ENCODE peak calls at places on chromosome 22, in seven cellular contexts. E, Q, Z, P, A, I and T are unnamed samples.

GRCh38 chr22:49329636-49330035 is 498.0 kb downstream of the BRD1 start:
- DNase-seq in E (peak), Q (no peak), Z (peak), P (no peak), A (no peak), I (no peak), T (no peak)

GRCh38 chr22:50583294-50583865 is 731 bp upstream of the CHKB start:
- DNase-seq in E (no peak), Q (no peak), Z (peak), P (no peak), A (peak), I (no peak), T (no peak)

GRCh38 chr22:35577799-35578659 is 37.4 kb downstream of the RASD2 start:
- DNase-seq in E (no peak), Q (no peak), Z (no peak), P (no peak), A (no peak), I (no peak), T (no peak)

GRCh38 chr22:42313204-42313603 is 42.8 kb upstream of the TCF20 start:
- DNase-seq in E (no peak), Q (no peak), Z (no peak), P (no peak), A (no peak), I (no peak), T (no peak)

GRCh38 chr22:17939579-17939978 is 84.8 kb downstream of the MICAL3 start:
- DNase-seq in E (no peak), Q (no peak), Z (no peak), P (no peak), A (no peak), I (no peak), T (no peak)

GRCh38 chr22:50084085-50084484 is 1.1 kb downstream of the MLC1 start:
- DNase-seq in E (no peak), Q (no peak), Z (no peak), P (no peak), A (no peak), I (no peak), T (no peak)

GRCh38 chr22:22694106-22694505 is 49.7 kb downstream of the GGTLC2 start:
- DNase-seq in E (peak), Q (no peak), Z (no peak), P (no peak), A (no peak), I (no peak), T (no peak)

GRCh38 chr22:32804036-32804435 is 2.5 kb downstream of the TIMP3 start:
- DNase-seq in E (no peak), Q (no peak), Z (no peak), P (no peak), A (no peak), I (no peak), T (no peak)

GRCh38 chr22:50630376-50630775 is 2.4 kb upstream of the ARSA start:
- DNase-seq in E (peak), Q (no peak), Z (no peak), P (no peak), A (no peak), I (no peak), T (no peak)

GRCh38 chr22:43891360-43892182 is at the start of gene PNPLA5:
- DNase-seq in E (no peak), Q (no peak), Z (no peak), P (no peak), A (peak), I (no peak), T (peak)

GRCh38 chr22:33654173-33654890 is 265.9 kb downstream of the LARGE1 start:
- DNase-seq in E (no peak), Q (no peak), Z (no peak), P (no peak), A (no peak), I (no peak), T (no peak)

GRCh38 chr22:24157783-24158170 is 23.5 kb upstream of the SUSD2 start:
- DNase-seq in E (no peak), Q (no peak), Z (no peak), P (no peak), A (no peak), I (no peak), T (no peak)

GRCh38 chr22:44628273-44628672 is 73.7 kb upstream of the PRR5 start:
- DNase-seq in E (no peak), Q (no peak), Z (peak), P (no peak), A (peak), I (no peak), T (no peak)

GRCh38 chr22:35392357-35392756 is 7.6 kb upstream of the MCM5 start:
- DNase-seq in E (no peak), Q (no peak), Z (no peak), P (no peak), A (no peak), I (no peak), T (no peak)

GRCh38 chr22:45565171-45565570 is 62.5 kb downstream of the FBLN1 start:
- DNase-seq in E (no peak), Q (no peak), Z (no peak), P (no peak), A (no peak), I (no peak), T (no peak)

GRCh38 chr22:50185384-50186087 is at the start of gene TRABD:
- DNase-seq in E (peak), Q (peak), Z (peak), P (peak), A (peak), I (peak), T (peak)

GRCh38 chr22:26852176-26852575 is 194.8 kb downstream of the MIAT start:
- DNase-seq in E (no peak), Q (no peak), Z (no peak), P (no peak), A (no peak), I (no peak), T (peak)

GRCh38 chr22:49566693-49567092 is 261.0 kb downstream of the BRD1 start:
- DNase-seq in E (no peak), Q (no peak), Z (no peak), P (no peak), A (no peak), I (no peak), T (no peak)

GRCh38 chr22:45218974-45219373 is 21.7 kb downstream of the KIAA0930 start:
- DNase-seq in E (no peak), Q (no peak), Z (no peak), P (no peak), A (no peak), I (no peak), T (no peak)

GRCh38 chr22:31199187-31199586 is 12.9 kb upstream of the LIMK2 start:
- DNase-seq in E (no peak), Q (no peak), Z (no peak), P (no peak), A (no peak), I (no peak), T (no peak)
- TF ChIP-seq CTCF in E (no peak), Q (no peak), Z (peak), P (no peak), A (peak), I (no peak), T (no peak)

GRCh38 chr22:19799322-19800190 is 39.0 kb downstream of the TBX1 start:
- DNase-seq in E (no peak), Q (no peak), Z (peak), P (no peak), A (no peak), I (no peak), T (peak)
- TF ChIP-seq CTCF in E (no peak), Q (no peak), Z (no peak), P (no peak), A (no peak), I (no peak), T (no peak)

DNA sequence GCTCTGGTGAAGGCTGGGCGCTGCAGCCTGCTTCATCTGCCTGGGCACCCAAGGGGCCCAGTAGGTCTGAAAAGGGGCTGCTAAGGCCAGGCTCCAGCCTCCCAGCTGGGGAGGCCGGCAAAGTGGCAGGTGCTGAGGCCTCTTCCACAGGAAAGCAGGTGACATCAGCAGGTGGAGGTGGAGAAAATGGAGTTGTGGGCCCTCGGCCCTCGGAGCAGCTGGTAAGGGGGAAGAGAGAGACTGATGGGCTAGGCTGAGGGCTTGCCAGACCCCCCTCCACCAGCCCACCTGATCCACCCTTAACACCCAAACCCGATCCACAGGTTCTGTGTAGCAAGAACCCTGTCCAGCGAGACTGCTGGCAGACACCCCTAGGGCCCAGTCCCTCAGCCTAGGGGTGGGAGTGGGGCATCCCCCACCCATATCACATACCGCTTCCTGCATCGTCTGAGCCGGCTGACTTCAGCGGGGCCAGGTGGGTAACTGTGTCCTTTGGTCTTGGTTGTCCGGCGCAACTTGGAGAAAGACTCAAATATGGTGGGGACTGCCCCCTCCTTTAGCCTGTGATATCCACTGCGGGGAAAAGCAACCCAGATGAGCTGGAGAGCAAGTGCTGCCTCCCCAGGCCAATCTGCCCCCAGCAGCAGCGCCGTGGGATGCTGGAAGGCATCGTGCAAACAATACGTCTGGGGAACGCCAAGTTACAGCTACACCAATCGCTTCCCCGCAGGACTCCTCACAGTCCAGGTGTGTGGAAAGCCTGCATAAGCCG is 1.5 kb downstream of the THAP7 start:
- DNase-seq in E (no peak), Q (no peak), Z (no peak), P (no peak), A (no peak), I (no peak), T (no peak)
- TF ChIP-seq CTCF in E (no peak), Q (no peak), Z (no peak), P (no peak), A (no peak), I (no peak), T (no peak)

GRCh38 chr22:37588540-37589215 is 8.8 kb upstream of the LGALS2 start:
- DNase-seq in E (no peak), Q (no peak), Z (no peak), P (no peak), A (no peak), I (no peak), T (no peak)

GRCh38 chr22:37591823-37592404 is 12.0 kb upstream of the LGALS2 start:
- DNase-seq in E (no peak), Q (no peak), Z (no peak), P (no peak), A (no peak), I (no peak), T (no peak)

GRCh38 chr22:37589607-37590006 is 9.7 kb upstream of the LGALS2 start:
- DNase-seq in E (no peak), Q (no peak), Z (no peak), P (no peak), A (no peak), I (no peak), T (no peak)

GRCh38 chr22:37599161-37599560 is 9.5 kb upstream of the GGA1 start:
- DNase-seq in E (no peak), Q (no peak), Z (no peak), P (no peak), A (no peak), I (no peak), T (no peak)

GRCh38 chr22:37594237-37594636 is 14.3 kb upstream of the LGALS2 start:
- DNase-seq in E (no peak), Q (no peak), Z (no peak), P (no peak), A (no peak), I (no peak), T (no peak)
- TF ChIP-seq CTCF in E (no peak), Q (no peak), Z (no peak), P (no peak), A (no peak), I (no peak), T (no peak)

GRCh38 chr22:39070186-39070585 is 6.9 kb upstream of the APOBEC3G start:
- DNase-seq in E (no peak), Q (no peak), Z (no peak), P (no peak), A (no peak), I (no peak), T (no peak)

GRCh38 chr22:39073941-39074340 is 3.1 kb upstream of the APOBEC3G start:
- DNase-seq in E (no peak), Q (no peak), Z (no peak), P (no peak), A (no peak), I (no peak), T (no peak)

DNA sequence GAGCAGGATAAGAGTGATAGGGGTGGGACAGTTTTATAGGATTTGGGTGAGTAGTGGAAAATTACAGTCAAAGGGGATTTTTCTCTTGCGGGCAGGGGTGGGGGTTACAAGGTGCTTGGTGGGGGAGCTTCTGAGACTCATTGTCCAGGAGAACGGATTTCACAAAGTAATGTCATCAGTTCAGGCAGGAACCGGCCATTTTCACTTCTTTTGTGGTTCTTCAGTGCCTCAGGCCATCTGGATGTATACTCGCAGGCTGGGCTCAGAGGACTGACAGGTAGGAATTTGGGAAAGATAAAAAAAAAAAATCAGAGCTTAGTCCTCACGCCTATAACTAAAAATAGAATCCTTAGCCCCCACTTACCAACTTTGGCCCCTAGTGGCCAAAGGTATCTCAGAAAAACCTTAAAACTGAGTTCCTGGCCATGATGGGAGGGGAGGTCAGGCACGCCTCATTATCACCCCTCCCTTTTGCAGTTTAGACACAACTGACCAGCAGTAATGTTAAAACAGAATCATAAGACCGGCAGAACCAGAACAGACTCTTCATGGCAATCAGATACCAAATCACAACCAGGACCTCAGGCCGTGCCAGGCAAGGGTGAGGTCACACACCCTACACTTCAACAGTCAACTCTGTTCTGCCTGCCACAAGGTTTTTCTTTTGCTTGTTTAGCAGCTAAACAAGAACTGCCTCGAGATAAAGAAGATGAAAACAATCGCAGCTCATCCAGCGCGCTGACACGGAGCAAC is 8.9 kb upstream of the APOBEC3G start:
- DNase-seq in E (no peak), Q (no peak), Z (no peak), P (no peak), A (no peak), I (no peak), T (no peak)
- TF ChIP-seq CTCF in E (no peak), Q (no peak), Z (no peak), P (no peak), A (no peak), I (no peak), T (no peak)